ENCODE peak calls at places on chromosomes 3 and 15, in six cellular contexts. B is stomach, Z is WTC11, V is fibroblast of mammary gland, Q is osteoblast, E is left ventricle myocardium inferior. K is an unnamed sample.

GRCh38 chr15:98920091-98920880 is 87.3 kb downstream of the PGPEP1L start:
- DNase-seq in B (no peak), Z (no peak), V (peak), Q (no peak), E (no peak), K (no peak)

GRCh38 chr15:80123034-80123433 is 29.8 kb upstream of the FAH start:
- DNase-seq in B (no peak), Z (no peak), V (no peak), Q (no peak), E (no peak), K (no peak)

GRCh38 chr3:161607056-161607455 is 110.4 kb downstream of the OTOL1 start:
- DNase-seq in B (no peak), Z (no peak), V (peak), Q (no peak), E (no peak), K (no peak)

GRCh38 chr3:168964736-168965135 is 698.8 kb downstream of the MECOM start:
- DNase-seq in B (no peak), Z (no peak), V (no peak), Q (no peak), E (no peak), K (no peak)

GRCh38 chr3:39261726-39262125 is 18.1 kb downstream of the CX3CR1 start:
- DNase-seq in B (no peak), Z (no peak), V (no peak), Q (no peak), E (no peak), K (no peak)

GRCh38 chr3:63706321-63707085 is 54.0 kb downstream of the SNTN start:
- DNase-seq in B (no peak), Z (no peak), V (peak), Q (no peak), E (no peak), K (no peak)

GRCh38 chr3:89740881-89741177 is 633.4 kb downstream of the EPHA3 start:
- DNase-seq in B (no peak), Z (no peak), V (peak), Q (no peak), E (no peak), K (no peak)

GRCh38 chr15:99409560-99409959 is 156.2 kb upstream of the MEF2A start:
- DNase-seq in B (no peak), Z (no peak), V (no peak), Q (no peak), E (no peak), K (no peak)

GRCh38 chr3:158709666-158710083 is 22.6 kb downstream of the RARRES1 start:
- DNase-seq in B (no peak), Z (no peak), V (peak), Q (peak), E (no peak), K (no peak)

GRCh38 chr15:84982301-84982920 is 755 bp downstream of the PDE8A start:
- DNase-seq in B (peak), Z (no peak), V (peak), Q (peak), E (peak), K (peak)

GRCh38 chr3:44468572-44469520 is 8.6 kb downstream of the ZNF445 start:
- DNase-seq in B (no peak), Z (peak), V (peak), Q (no peak), E (no peak), K (no peak)

GRCh38 chr3:150727653-150728502 is 24.2 kb upstream of the ERICH6 start:
- DNase-seq in B (no peak), Z (no peak), V (no peak), Q (no peak), E (no peak), K (no peak)

GRCh38 chr15:99976811-99977271 is 243.6 kb upstream of the LYSMD4 start:
- DNase-seq in B (no peak), Z (no peak), V (peak), Q (peak), E (no peak), K (no peak)

GRCh38 chr3:190673157-190673556 is 159.3 kb downstream of the IL1RAP start:
- DNase-seq in B (no peak), Z (no peak), V (peak), Q (peak), E (no peak), K (no peak)

GRCh38 chr3:172577962-172578560 is 54.8 kb upstream of the TNFSF10 start:
- DNase-seq in B (no peak), Z (no peak), V (no peak), Q (no peak), E (no peak), K (no peak)

GRCh38 chr3:55294557-55294956 is 192.5 kb downstream of the WNT5A start:
- DNase-seq in B (no peak), Z (no peak), V (peak), Q (no peak), E (no peak), K (no peak)

GRCh38 chr3:11749486-11749885 is 97.2 kb downstream of the TAMM41 start:
- DNase-seq in B (no peak), Z (no peak), V (peak), Q (no peak), E (no peak), K (no peak)

GRCh38 chr3:13555753-13556152 is 6.8 kb downstream of the FBLN2 start:
- DNase-seq in B (no peak), Z (no peak), V (no peak), Q (no peak), E (no peak), K (no peak)

GRCh38 chr3:197224034-197224444 is 74.4 kb downstream of the DLG1 start:
- DNase-seq in B (no peak), Z (no peak), V (peak), Q (peak), E (no peak), K (peak)

GRCh38 chr3:127254730-127255129 is 33.1 kb downstream of the PRR20G start:
- DNase-seq in B (no peak), Z (no peak), V (no peak), Q (peak), E (no peak), K (peak)

GRCh38 chr3:196813903-196814302 is 53.8 kb upstream of the SENP5 start:
- DNase-seq in B (no peak), Z (no peak), V (peak), Q (peak), E (no peak), K (no peak)

GRCh38 chr3:66581261-66581660 is 80.4 kb upstream of the LRIG1 start:
- DNase-seq in B (no peak), Z (no peak), V (no peak), Q (no peak), E (no peak), K (no peak)

GRCh38 chr3:177468331-177468730 is 271.0 kb upstream of the TBL1XR1 start:
- DNase-seq in B (no peak), Z (no peak), V (peak), Q (peak), E (peak), K (no peak)

GRCh38 chr15:97504031-97504430 is 456.5 kb upstream of the ARRDC4 start:
- DNase-seq in B (no peak), Z (no peak), V (peak), Q (no peak), E (no peak), K (peak)

GRCh38 chr3:189349772-189350171 is 178.0 kb downstream of the TPRG1 start:
- DNase-seq in B (no peak), Z (no peak), V (no peak), Q (peak), E (no peak), K (no peak)

GRCh38 chr3:128922804-128923459 is 43.5 kb downstream of the ACAD9 start:
- DNase-seq in B (no peak), Z (no peak), V (no peak), Q (no peak), E (no peak), K (no peak)

GRCh38 chr3:129087138-129087702 is 26.6 kb downstream of the GP9 start:
- DNase-seq in B (peak), Z (no peak), V (peak), Q (peak), E (peak), K (no peak)

GRCh38 chr3:36302626-36303025 is 77.7 kb upstream of the STAC start:
- DNase-seq in B (no peak), Z (no peak), V (no peak), Q (no peak), E (no peak), K (no peak)

GRCh38 chr3:46065294-46065705 is 38.0 kb upstream of the XCR1 start:
- DNase-seq in B (peak), Z (no peak), V (no peak), Q (no peak), E (peak), K (peak)

GRCh38 chr3:120033594-120033993 is 60.7 kb downstream of the GSK3B start:
- DNase-seq in B (no peak), Z (no peak), V (no peak), Q (no peak), E (no peak), K (no peak)

GRCh38 chr3:57093489-57093888 is 33.0 kb downstream of the SPATA12 start:
- DNase-seq in B (no peak), Z (no peak), V (no peak), Q (no peak), E (no peak), K (no peak)

GRCh38 chr3:8610961-8611360 is 33.6 kb downstream of the SSUH2 start:
- DNase-seq in B (no peak), Z (no peak), V (no peak), Q (no peak), E (no peak), K (no peak)

GRCh38 chr15:48536681-48537091 is 108.8 kb downstream of the FBN1 start:
- DNase-seq in B (no peak), Z (no peak), V (peak), Q (no peak), E (no peak), K (no peak)

GRCh38 chr15:60006203-60006782 is 2.2 kb downstream of the FOXB1 start:
- DNase-seq in B (no peak), Z (peak), V (no peak), Q (peak), E (no peak), K (peak)

GRCh38 chr3:129346690-129347440 is 68.2 kb downstream of the HMCES start:
- DNase-seq in B (no peak), Z (no peak), V (no peak), Q (peak), E (no peak), K (peak)

GRCh38 chr3:157405457-157405856 is 31.2 kb upstream of the PTX3 start:
- DNase-seq in B (no peak), Z (no peak), V (peak), Q (no peak), E (no peak), K (no peak)

GRCh38 chr3:157127831-157128767 is 31.8 kb downstream of the CCNL1 start:
- DNase-seq in B (peak), Z (no peak), V (peak), Q (peak), E (no peak), K (peak)

DNA sequence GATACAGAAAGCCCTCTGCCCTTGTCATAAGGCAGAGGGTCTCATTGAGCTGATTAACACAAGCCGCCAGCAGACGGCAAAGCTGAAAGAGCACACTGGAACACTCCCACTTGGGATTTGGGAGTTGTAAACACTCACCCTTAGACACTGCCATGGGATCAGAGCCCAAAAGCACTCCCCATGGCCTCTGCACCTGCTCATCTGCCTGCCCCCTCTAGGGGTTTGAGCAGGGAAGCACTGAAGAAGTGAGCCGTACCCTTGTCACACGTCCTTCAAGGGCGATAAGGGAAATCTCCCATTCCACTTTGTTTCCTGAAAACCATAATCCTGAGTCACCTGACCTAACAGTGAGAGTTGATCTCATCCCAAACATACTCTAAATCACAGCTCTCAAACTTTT is 14.7 kb downstream of the FSIP1 start:
- DNase-seq in B (no peak), Z (no peak), V (no peak), Q (no peak), E (no peak), K (no peak)
- TF ChIP-seq CTCF in B (no peak), Z (no peak), V (no peak), Q (no peak), E (no peak), K (no peak)

DNA sequence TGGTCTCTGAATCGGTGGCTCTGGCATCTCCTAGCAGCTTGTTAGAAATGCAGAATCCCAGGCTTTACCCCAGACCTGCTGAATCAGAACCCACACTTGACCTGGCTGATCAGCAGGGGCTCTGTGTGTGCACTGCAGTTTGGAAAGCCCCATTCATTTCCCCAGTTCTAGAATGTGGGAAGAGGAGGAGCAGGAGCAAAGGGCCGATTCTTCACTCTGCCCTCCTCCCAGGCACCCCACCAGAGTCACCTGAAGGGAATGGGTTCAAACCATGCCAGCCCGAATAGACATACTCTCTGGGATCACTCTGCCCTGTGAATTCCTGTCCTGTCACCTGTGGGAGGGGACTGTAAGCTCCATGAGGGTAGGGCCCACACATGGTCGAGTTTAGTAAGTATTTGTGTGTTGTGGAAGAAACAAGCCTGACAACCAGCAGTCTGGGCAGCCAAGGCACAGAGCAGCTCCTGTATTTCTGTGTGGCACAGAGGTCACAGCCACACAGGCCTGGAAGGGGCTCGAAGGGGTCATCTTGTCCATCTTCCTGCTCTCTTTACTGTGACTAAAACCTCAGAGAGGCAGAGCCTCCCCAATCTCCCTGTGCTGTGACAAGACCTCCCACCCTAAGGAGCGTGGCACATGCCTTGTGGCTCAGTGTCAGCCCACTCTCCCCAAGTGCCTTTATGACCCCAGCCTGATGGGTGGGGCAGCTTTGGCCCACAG is 29.0 kb upstream of the HHATL start:
- DNase-seq in B (no peak), Z (no peak), V (no peak), Q (no peak), E (no peak), K (no peak)
- TF ChIP-seq CTCF in B (no peak), Z (no peak), V (no peak), Q (no peak), E (no peak), K (no peak)

GRCh38 chr3:16761576-16761975 is 123.2 kb upstream of the PLCL2 start:
- DNase-seq in B (no peak), Z (no peak), V (peak), Q (peak), E (no peak), K (no peak)

GRCh38 chr3:16759227-16759903 is 125.4 kb upstream of the PLCL2 start:
- DNase-seq in B (no peak), Z (no peak), V (no peak), Q (no peak), E (no peak), K (no peak)
- TF ChIP-seq CTCF in B (no peak), Z (no peak), V (no peak), Q (no peak), E (no peak), K (no peak)

GRCh38 chr3:184234224-184234623 is 4.8 kb downstream of the VWA5B2 start:
- DNase-seq in B (peak), Z (no peak), V (peak), Q (peak), E (no peak), K (peak)
- TF ChIP-seq CTCF in B (no peak), Z (no peak), V (no peak), Q (no peak), E (no peak), K (peak)

GRCh38 chr3:179453967-179454366 is 2.7 kb upstream of the GNB4 start:
- DNase-seq in B (no peak), Z (no peak), V (no peak), Q (no peak), E (no peak), K (no peak)

GRCh38 chr3:179455954-179456353 is 4.7 kb upstream of the GNB4 start:
- DNase-seq in B (no peak), Z (no peak), V (no peak), Q (no peak), E (no peak), K (no peak)

GRCh38 chr3:179452872-179453271 is 1.6 kb upstream of the GNB4 start:
- DNase-seq in B (no peak), Z (no peak), V (no peak), Q (no peak), E (no peak), K (no peak)

GRCh38 chr3:179452166-179452544 is 885 bp upstream of the GNB4 start:
- DNase-seq in B (no peak), Z (no peak), V (peak), Q (peak), E (no peak), K (no peak)

DNA sequence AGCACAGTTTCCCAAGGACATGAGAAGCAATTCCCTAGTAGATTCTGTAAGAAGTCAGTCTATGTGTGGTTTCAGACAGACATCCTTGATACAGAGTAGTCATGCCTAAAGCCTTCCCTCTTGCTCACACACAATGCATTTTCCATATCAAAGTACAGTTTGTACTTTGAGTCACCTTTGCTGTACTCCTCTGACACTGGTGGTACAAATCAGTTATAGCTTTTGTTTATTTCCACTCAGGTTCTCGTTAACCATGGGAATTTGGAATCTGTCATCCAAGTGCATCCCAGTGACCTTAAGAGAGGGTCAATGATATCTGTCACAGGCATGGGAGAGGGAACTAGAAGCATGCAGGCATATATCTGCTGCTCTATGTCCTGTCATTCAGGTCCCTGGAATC is 3.6 kb upstream of the GNB4 start:
- DNase-seq in B (no peak), Z (no peak), V (peak), Q (no peak), E (no peak), K (no peak)
- TF ChIP-seq CTCF in B (no peak), Z (no peak), V (no peak), Q (no peak), E (no peak), K (no peak)

DNA sequence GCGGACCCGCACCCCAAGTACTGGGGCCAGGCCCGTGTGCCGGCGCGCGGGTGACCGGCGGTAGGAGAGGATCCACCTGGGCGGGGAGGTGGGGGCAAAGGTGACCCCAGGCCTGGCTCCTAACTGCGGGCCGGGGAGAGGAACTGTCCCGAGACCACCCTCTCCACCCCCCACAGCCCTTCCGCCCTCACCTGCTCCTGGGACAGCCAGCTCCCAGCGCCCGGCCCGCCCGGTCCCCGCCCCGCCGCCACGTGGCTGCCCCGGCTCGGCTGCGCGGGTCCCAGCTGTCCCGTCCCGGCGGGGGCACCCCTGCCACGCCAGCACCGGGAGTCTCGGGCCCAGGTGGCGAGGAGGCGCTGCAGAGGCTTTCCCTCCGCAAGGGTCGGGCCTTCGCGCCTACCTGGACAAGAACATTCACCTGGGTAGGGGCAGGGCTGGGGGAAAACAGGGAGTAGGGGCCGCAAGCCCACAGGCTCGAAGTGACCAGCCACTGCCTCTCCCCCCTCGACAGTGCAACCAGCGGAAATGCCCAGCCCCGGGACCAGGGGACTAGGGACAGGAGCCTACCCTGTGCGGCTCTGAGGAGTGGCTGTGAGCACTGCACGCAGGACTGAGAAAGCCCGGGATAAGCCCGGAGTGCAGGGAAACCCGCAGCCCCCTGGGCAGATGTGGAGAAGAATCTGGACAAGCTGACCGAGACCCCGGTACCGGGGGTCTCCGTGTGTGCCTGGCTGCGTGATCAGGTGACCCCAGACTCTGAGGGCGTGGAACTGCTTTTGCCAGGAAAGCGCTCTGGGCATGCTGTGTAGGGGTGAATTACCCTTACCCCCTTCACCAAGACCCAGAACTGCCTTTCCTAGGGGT is at the start of gene SLC12A8:
- DNase-seq in B (peak), Z (peak), V (no peak), Q (no peak), E (no peak), K (peak)
- TF ChIP-seq CTCF in B (no peak), Z (no peak), V (no peak), Q (no peak), E (no peak), K (no peak)